ENCODE peak calls at places on chromosomes 16 and 17, in seven cellular contexts. A, D, X, B, I, P and Y are unnamed samples.

GRCh38 chr16:84547539-84548058 is 43.1 kb upstream of the MEAK7 start:
- DNase-seq in A (peak), D (no peak), X (no peak), B (no peak), I (no peak), P (no peak), Y (no peak)

GRCh38 chr17:77358801-77359716 is 218.3 kb downstream of the SEC14L1 start:
- DNase-seq in A (no peak), D (no peak), X (no peak), B (no peak), I (no peak), P (peak), Y (peak)

GRCh38 chr17:27241346-27241946 is 52.5 kb upstream of the WSB1 start:
- DNase-seq in A (peak), D (peak), X (no peak), B (no peak), I (peak), P (no peak), Y (no peak)

GRCh38 chr16:26344976-26345375 is 653.2 kb downstream of the HS3ST4 start:
- DNase-seq in A (no peak), D (no peak), X (no peak), B (no peak), I (no peak), P (no peak), Y (peak)

GRCh38 chr16:25625620-25626019 is 66.1 kb upstream of the HS3ST4 start:
- DNase-seq in A (no peak), D (no peak), X (no peak), B (no peak), I (no peak), P (no peak), Y (no peak)

GRCh38 chr17:82871056-82871775 is 31.4 kb upstream of the ZNF750 start:
- DNase-seq in A (no peak), D (no peak), X (no peak), B (peak), I (no peak), P (no peak), Y (no peak)

GRCh38 chr17:42203354-42203753 is 9.1 kb upstream of the GHDC start:
- DNase-seq in A (no peak), D (no peak), X (no peak), B (no peak), I (no peak), P (no peak), Y (no peak)

GRCh38 chr17:12342609-12343248 is 322.1 kb downstream of the MAP2K4 start:
- DNase-seq in A (peak), D (peak), X (no peak), B (no peak), I (peak), P (no peak), Y (no peak)

GRCh38 chr17:82408938-82409318 is 9.2 kb upstream of the HEXD start:
- DNase-seq in A (no peak), D (no peak), X (no peak), B (no peak), I (no peak), P (no peak), Y (no peak)

GRCh38 chr16:85913141-85913601 is 14.2 kb downstream of the IRF8 start:
- DNase-seq in A (no peak), D (no peak), X (no peak), B (no peak), I (no peak), P (no peak), Y (no peak)

GRCh38 chr17:12398636-12399035 is 267.1 kb upstream of the MYOCD start:
- DNase-seq in A (no peak), D (no peak), X (no peak), B (no peak), I (no peak), P (no peak), Y (no peak)

GRCh38 chr17:2034806-2035548 is 5.0 kb downstream of the DPH1 start:
- DNase-seq in A (no peak), D (no peak), X (no peak), B (no peak), I (no peak), P (no peak), Y (no peak)

GRCh38 chr17:4838306-4838785 is 5.2 kb downstream of the MINK1 start:
- DNase-seq in A (no peak), D (no peak), X (no peak), B (no peak), I (no peak), P (no peak), Y (no peak)

GRCh38 chr17:72381597-72382397 is 261.0 kb downstream of the SOX9 start:
- DNase-seq in A (no peak), D (no peak), X (no peak), B (no peak), I (peak), P (no peak), Y (no peak)

GRCh38 chr17:82869536-82869935 is 29.7 kb upstream of the ZNF750 start:
- DNase-seq in A (no peak), D (no peak), X (no peak), B (no peak), I (no peak), P (no peak), Y (no peak)

GRCh38 chr16:68961778-68962402 is 118.6 kb downstream of the TANGO6 start:
- DNase-seq in A (peak), D (no peak), X (no peak), B (no peak), I (no peak), P (no peak), Y (no peak)

GRCh38 chr17:18772471-18772870 is 8.5 kb upstream of the TVP23B start:
- DNase-seq in A (no peak), D (no peak), X (no peak), B (no peak), I (no peak), P (no peak), Y (no peak)

GRCh38 chr17:2343421-2343820 is 6.1 kb downstream of the SGSM2 start:
- DNase-seq in A (no peak), D (no peak), X (peak), B (no peak), I (no peak), P (no peak), Y (no peak)

GRCh38 chr16:49839462-49839825 is 16.5 kb downstream of the ZNF423 start:
- DNase-seq in A (no peak), D (no peak), X (no peak), B (no peak), I (no peak), P (no peak), Y (no peak)

GRCh38 chr16:53756329-53756996 is 52.5 kb downstream of the FTO start:
- DNase-seq in A (no peak), D (no peak), X (no peak), B (no peak), I (no peak), P (no peak), Y (no peak)

GRCh38 chr17:77724876-77725615 is 233.5 kb upstream of the TNRC6C start:
- DNase-seq in A (no peak), D (no peak), X (no peak), B (no peak), I (no peak), P (peak), Y (peak)

GRCh38 chr16:856101-856500 is 55.6 kb upstream of the GNG13 start:
- DNase-seq in A (no peak), D (no peak), X (no peak), B (no peak), I (no peak), P (no peak), Y (no peak)

GRCh38 chr16:15491430-15491829 is 57.0 kb downstream of the BMERB1 start:
- DNase-seq in A (no peak), D (no peak), X (no peak), B (no peak), I (no peak), P (no peak), Y (no peak)

GRCh38 chr16:81693047-81693446 is 86.0 kb upstream of the PLCG2 start:
- DNase-seq in A (no peak), D (no peak), X (no peak), B (no peak), I (no peak), P (no peak), Y (no peak)

GRCh38 chr16:73483076-73483791 is 435.3 kb upstream of the ZFHX3 start:
- DNase-seq in A (no peak), D (no peak), X (no peak), B (no peak), I (no peak), P (no peak), Y (no peak)

GRCh38 chr17:49497147-49498036 is 2.3 kb downstream of the NGFR start:
- DNase-seq in A (no peak), D (peak), X (no peak), B (peak), I (no peak), P (no peak), Y (no peak)

GRCh38 chr16:27967169-27967568 is 96.3 kb downstream of the GSG1L start:
- DNase-seq in A (no peak), D (no peak), X (no peak), B (no peak), I (no peak), P (no peak), Y (peak)

GRCh38 chr17:3903051-3903825 is 10.4 kb upstream of the CAMKK1 start:
- DNase-seq in A (no peak), D (no peak), X (no peak), B (no peak), I (no peak), P (no peak), Y (no peak)

GRCh38 chr17:34366051-34366450 is 3.0 kb upstream of the CCL1 start:
- DNase-seq in A (peak), D (no peak), X (no peak), B (no peak), I (no peak), P (no peak), Y (no peak)

GRCh38 chr16:728131-728889 is 1.4 kb downstream of the HAGHL start:
- DNase-seq in A (peak), D (peak), X (peak), B (no peak), I (peak), P (no peak), Y (no peak)

GRCh38 chr16:1500465-1501150 is 7.4 kb downstream of the TELO2 start:
- DNase-seq in A (no peak), D (no peak), X (no peak), B (no peak), I (no peak), P (no peak), Y (no peak)

GRCh38 chr16:85460983-85461813 is 151.9 kb upstream of the GSE1 start:
- DNase-seq in A (peak), D (no peak), X (no peak), B (no peak), I (no peak), P (no peak), Y (no peak)

GRCh38 chr17:43917348-43918025 is 10.2 kb upstream of the MPP2 start:
- DNase-seq in A (peak), D (no peak), X (peak), B (peak), I (no peak), P (no peak), Y (no peak)

GRCh38 chr17:68759343-68760140 is 158.4 kb upstream of the FAM20A start:
- DNase-seq in A (peak), D (peak), X (peak), B (peak), I (peak), P (peak), Y (peak)

GRCh38 chr17:55433629-55434422 is 12.2 kb upstream of the MMD start:
- DNase-seq in A (peak), D (peak), X (no peak), B (no peak), I (no peak), P (no peak), Y (no peak)

GRCh38 chr17:50608700-50609375 is 25.8 kb upstream of the ABCC3 start:
- DNase-seq in A (no peak), D (no peak), X (no peak), B (no peak), I (no peak), P (no peak), Y (no peak)

GRCh38 chr17:17511293-17511741 is 15.1 kb upstream of the RASD1 start:
- DNase-seq in A (peak), D (no peak), X (no peak), B (no peak), I (no peak), P (no peak), Y (no peak)
- TF ChIP-seq CTCF in A (peak), D (no peak), X (no peak), B (no peak), I (no peak), P (no peak), Y (no peak)

GRCh38 chr17:64702815-64703214 is 40.7 kb upstream of the SMURF2 start:
- DNase-seq in A (no peak), D (no peak), X (no peak), B (no peak), I (no peak), P (no peak), Y (no peak)

GRCh38 chr17:64709481-64709880 is 47.4 kb upstream of the SMURF2 start:
- DNase-seq in A (no peak), D (no peak), X (no peak), B (no peak), I (no peak), P (no peak), Y (no peak)

GRCh38 chr17:64707077-64707591 is 45.0 kb upstream of the SMURF2 start:
- DNase-seq in A (peak), D (peak), X (no peak), B (peak), I (peak), P (no peak), Y (no peak)

DNA sequence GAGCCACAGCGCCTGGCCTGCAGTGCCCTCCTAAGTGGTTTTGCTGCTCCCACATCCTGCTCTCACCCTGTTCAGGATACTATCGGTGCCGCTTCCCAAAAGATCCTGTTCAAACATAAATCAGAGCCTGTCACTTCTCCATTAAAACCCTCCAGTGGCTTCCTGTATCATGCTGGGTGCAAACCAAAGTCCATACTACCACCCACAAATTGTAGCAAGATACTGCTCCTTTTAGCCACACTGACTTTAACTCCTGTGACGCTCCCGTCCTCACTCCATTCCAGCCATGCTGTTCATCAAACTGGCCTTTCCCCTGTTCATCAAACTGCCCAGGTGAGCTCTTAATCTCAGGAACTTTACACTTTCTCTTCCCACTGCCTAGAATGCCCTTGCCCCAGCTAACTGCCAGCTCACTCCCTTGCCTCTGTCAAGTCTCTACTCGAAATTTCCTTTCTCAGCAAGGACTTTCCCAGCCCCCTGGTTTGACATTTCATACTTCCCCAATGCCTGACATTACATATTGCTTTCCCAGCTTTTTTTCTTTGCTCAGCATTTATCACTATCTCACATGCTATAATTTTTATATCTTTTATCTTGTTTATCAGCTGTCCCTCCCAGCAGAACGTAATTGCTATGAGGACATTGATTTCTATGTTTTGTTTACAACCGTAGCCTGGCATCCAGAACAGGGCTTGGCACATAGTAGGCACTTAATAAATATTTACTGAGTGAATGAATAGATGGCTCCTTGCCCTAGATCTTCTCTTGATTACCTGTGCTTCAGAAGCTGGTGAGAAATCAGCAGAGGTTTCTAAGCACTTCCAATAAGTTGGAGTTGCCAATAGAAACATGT is 44.3 kb upstream of the SMURF2 start:
- DNase-seq in A (no peak), D (peak), X (no peak), B (no peak), I (peak), P (no peak), Y (no peak)
- TF ChIP-seq CTCF in A (no peak), D (no peak), X (no peak), B (no peak), I (no peak), P (no peak), Y (no peak)

GRCh38 chr17:75365009-75365930 is 40.2 kb downstream of the GRB2 start:
- DNase-seq in A (no peak), D (no peak), X (no peak), B (no peak), I (no peak), P (no peak), Y (no peak)
- TF ChIP-seq CTCF in A (no peak), D (no peak), X (no peak), B (no peak), I (no peak), P (no peak), Y (no peak)

GRCh38 chr17:80861360-80861861 is 130.2 kb upstream of the CHMP6 start:
- DNase-seq in A (no peak), D (no peak), X (no peak), B (no peak), I (no peak), P (no peak), Y (no peak)

GRCh38 chr17:80860703-80861359 is 130.8 kb upstream of the CHMP6 start:
- DNase-seq in A (no peak), D (no peak), X (no peak), B (no peak), I (no peak), P (no peak), Y (no peak)

GRCh38 chr17:80862341-80862969 is 129.2 kb upstream of the CHMP6 start:
- DNase-seq in A (no peak), D (no peak), X (no peak), B (no peak), I (no peak), P (no peak), Y (no peak)

GRCh38 chr17:80862978-80863377 is 128.7 kb upstream of the CHMP6 start:
- DNase-seq in A (no peak), D (no peak), X (no peak), B (no peak), I (no peak), P (no peak), Y (no peak)

GRCh38 chr17:80861892-80862291 is 129.7 kb upstream of the CHMP6 start:
- DNase-seq in A (no peak), D (no peak), X (peak), B (peak), I (no peak), P (no peak), Y (no peak)
- TF ChIP-seq CTCF in A (no peak), D (no peak), X (peak), B (peak), I (no peak), P (peak), Y (no peak)